ENCODE peak calls at places on chromosomes 3 and 15, in seven cellular contexts. S, R, P, O, B, J and Z are unnamed samples.

GRCh38 chr15:27747997-27748396 is 351.1 kb downstream of the OCA2 start:
- DNase-seq in P (no peak), B (no peak), S (no peak), J (no peak), O (no peak), R (no peak), Z (no peak)

GRCh38 chr3:127157181-127157828 is 35.6 kb upstream of the PRR23E start:
- DNase-seq in P (no peak), S (no peak), B (no peak), O (no peak), J (no peak), R (no peak), Z (no peak)

GRCh38 chr3:147915057-147915456 is 505.9 kb downstream of the ZIC1 start:
- DNase-seq in P (no peak), R (peak; percentile 52), S (no peak), O (no peak), J (peak; percentile 85), B (no peak), Z (no peak)

GRCh38 chr3:89116486-89116885 is 9.1 kb downstream of the EPHA3 start:
- DNase-seq in S (no peak), P (no peak), J (peak; percentile 27), R (peak; percentile 49), O (no peak), B (no peak), Z (no peak)

GRCh38 chr15:46151786-46152185 is 517.0 kb downstream of the SQOR start:
- DNase-seq in S (no peak), B (no peak), J (no peak), R (no peak), P (no peak), O (no peak), Z (no peak)

GRCh38 chr3:101703169-101703568 is 16.7 kb upstream of the RPL24 start:
- DNase-seq in R (no peak), P (no peak), J (no peak), B (no peak), O (no peak), S (no peak), Z (no peak)

GRCh38 chr3:126501054-126501453 is 16.5 kb downstream of the UROC1 start:
- DNase-seq in O (no peak), B (no peak), S (no peak), J (no peak), P (no peak), R (no peak), Z (no peak)

GRCh38 chr3:170469151-170470062 is 50.7 kb downstream of the CLDN11 start:
- DNase-seq in B (no peak), O (no peak), R (peak; percentile 94), J (peak; percentile 81), P (no peak), S (no peak), Z (no peak)

GRCh38 chr3:46968783-46969428 is 7.6 kb downstream of the CCDC12 start:
- DNase-seq in P (no peak), R (no peak), B (no peak), O (no peak), S (no peak), J (no peak), Z (no peak)

GRCh38 chr15:84947947-84948830 is 33.5 kb upstream of the PDE8A start:
- DNase-seq in P (no peak), S (no peak), B (no peak), R (peak; percentile 93), O (no peak), J (peak; percentile 99), Z (no peak)

GRCh38 chr15:76199106-76200082 is 111.9 kb downstream of the ETFA start:
- DNase-seq in B (no peak), O (no peak), J (peak; percentile 70), P (no peak), S (no peak), R (peak; percentile 75), Z (no peak)

GRCh38 chr15:51089699-51090098 is 5.0 kb downstream of the TNFAIP8L3 start:
- DNase-seq in J (peak; percentile 43), S (no peak), B (no peak), R (peak; percentile 42), P (no peak), O (no peak), Z (no peak)

GRCh38 chr3:55000546-55000945 is 72.7 kb upstream of the LRTM1 start:
- DNase-seq in J (peak; percentile 82), P (no peak), R (peak; percentile 90), O (no peak), B (no peak), S (no peak), Z (no peak)

GRCh38 chr3:179149239-179149887 is 1.2 kb downstream of the PIK3CA start:
- DNase-seq in B (peak; percentile 39), S (peak; percentile 27), P (no peak), R (peak; percentile 31), J (peak; percentile 3), O (peak; percentile 15), Z (peak; percentile 31)